ENCODE peak calls at places on chromosome 5, in nine cellular contexts. G is cardiac muscle cell, F is A673, I is psoas muscle, E is transverse colon, D is Peyer's patch, T is left lung, H is foreskin fibroblast, B is fibroblast of mammary gland. P is an unnamed sample.

GRCh38 chr5:119355636-119356383 is at the start of gene TNFAIP8:
- DNase-seq in F (peak), T (peak), D (peak), B (peak), H (peak), I (peak), G (peak), E (peak), P (peak)

GRCh38 chr5:84403773-84404172 is 19.1 kb upstream of the EDIL3 start:
- DNase-seq in E (no peak), H (peak), B (peak), T (no peak), I (no peak), D (no peak), G (peak), F (no peak), P (peak)

GRCh38 chr5:65292196-65292595 is 189.5 kb downstream of the ADAMTS6 start:
- DNase-seq in T (no peak), G (peak), H (no peak), F (no peak), D (no peak), I (no peak), E (no peak), B (no peak), P (no peak)

GRCh38 chr5:177228751-177229150 is 74.8 kb downstream of the RAB24 start:
- DNase-seq in D (no peak), F (no peak), G (no peak), H (no peak), I (no peak), E (no peak), T (no peak), B (no peak), P (no peak)

GRCh38 chr5:176817864-176818377 is 7.6 kb downstream of the UNC5A start:
- DNase-seq in B (peak), D (no peak), T (no peak), I (no peak), E (no peak), H (peak), G (peak), F (peak), P (peak)

GRCh38 chr5:136036991-136037705 is 8.4 kb downstream of the TGFBI start:
- DNase-seq in T (no peak), I (peak), H (peak), D (peak), B (no peak), E (peak), G (peak), F (peak), P (peak)

GRCh38 chr5:174086751-174087150 is 41.2 kb downstream of the NSG2 start:
- DNase-seq in F (no peak), D (no peak), T (no peak), E (no peak), H (no peak), G (peak), B (no peak), I (no peak), P (peak)

GRCh38 chr5:100772011-100772410 is 131.1 kb downstream of the ST8SIA4 start:
- DNase-seq in F (no peak), E (no peak), B (no peak), H (no peak), G (no peak), D (no peak), T (no peak), I (no peak), P (no peak)

GRCh38 chr5:137374110-137374853 is 124.8 kb downstream of the SPOCK1 start:
- DNase-seq in F (peak), G (no peak), D (no peak), T (no peak), I (no peak), E (no peak), H (no peak), B (no peak), P (no peak)

GRCh38 chr5:160504906-160505305 is 83.3 kb downstream of the PTTG1 start:
- DNase-seq in E (no peak), D (no peak), B (no peak), H (no peak), G (no peak), I (no peak), T (no peak), F (no peak), P (no peak)

GRCh38 chr5:88677943-88678779 is 204.8 kb downstream of the MEF2C start:
- DNase-seq in F (peak), D (no peak), E (no peak), B (no peak), G (no peak), H (no peak), I (no peak), T (no peak), P (no peak)

GRCh38 chr5:18003784-18004183 is 369.5 kb downstream of the TAF11L14 start:
- DNase-seq in F (no peak), B (no peak), I (no peak), E (no peak), G (no peak), T (no peak), H (no peak), D (no peak), P (no peak)

GRCh38 chr5:10836991-10837390 is 76.0 kb upstream of the DAP start:
- DNase-seq in T (no peak), E (no peak), B (peak), H (peak), G (no peak), I (no peak), D (no peak), F (no peak), P (peak)

GRCh38 chr5:7540806-7541205 is 144.9 kb downstream of the ADCY2 start:
- DNase-seq in I (no peak), B (no peak), D (no peak), F (no peak), T (no peak), G (no peak), E (no peak), H (no peak), P (no peak)

GRCh38 chr5:81429986-81430385 is 36.1 kb upstream of the ACOT12 start:
- DNase-seq in F (no peak), E (no peak), I (no peak), T (no peak), H (no peak), D (no peak), G (no peak), B (no peak), P (no peak)

GRCh38 chr5:143434261-143435206 is 31.0 kb upstream of the NR3C1 start:
- DNase-seq in H (no peak), G (peak), T (no peak), D (peak), F (no peak), B (peak), E (no peak), I (peak), P (no peak)

GRCh38 chr5:40677456-40677855 is 2.3 kb upstream of the PTGER4 start:
- DNase-seq in B (no peak), I (no peak), T (no peak), D (no peak), H (no peak), G (no peak), E (no peak), F (no peak), P (no peak)

GRCh38 chr5:139764250-139764791 is 31.3 kb upstream of the PSD2 start:
- DNase-seq in T (no peak), B (no peak), D (peak), E (no peak), I (no peak), F (no peak), H (no peak), G (no peak), P (no peak)

GRCh38 chr5:13245982-13246601 is 698.4 kb downstream of the DNAH5 start:
- DNase-seq in I (no peak), B (no peak), E (no peak), F (no peak), D (no peak), T (no peak), G (no peak), H (no peak), P (no peak)

GRCh38 chr5:172920447-172920849 is 38.8 kb upstream of the RPL26L1 start:
- DNase-seq in F (peak), H (peak), G (peak), B (peak), I (no peak), E (no peak), D (no peak), T (no peak), P (peak)

GRCh38 chr5:127813633-127814171 is 110.5 kb downstream of the CCDC192 start:
- DNase-seq in F (no peak), I (no peak), B (peak), E (no peak), T (no peak), D (no peak), H (peak), G (peak), P (peak)

GRCh38 chr5:39783756-39784421 is 359.1 kb upstream of the DAB2 start:
- DNase-seq in D (no peak), T (no peak), B (peak), F (no peak), E (no peak), G (no peak), I (no peak), H (peak), P (peak)

GRCh38 chr5:95621839-95622629 is 2.1 kb downstream of the GPR150 start:
- DNase-seq in T (no peak), G (no peak), I (no peak), D (no peak), E (peak), F (no peak), B (no peak), H (no peak), P (no peak)

GRCh38 chr5:180935203-180935602 is 36.2 kb downstream of the BTNL8 start:
- DNase-seq in I (no peak), B (no peak), D (no peak), E (no peak), H (no peak), T (no peak), F (no peak), G (no peak), P (no peak)

GRCh38 chr5:555058-555623 is 30.9 kb upstream of the SLC9A3 start:
- DNase-seq in D (peak), F (no peak), H (no peak), G (no peak), B (no peak), I (no peak), E (peak), T (peak), P (no peak)

GRCh38 chr5:112581811-112582320 is 155.8 kb upstream of the APC start:
- DNase-seq in I (no peak), G (no peak), F (no peak), H (no peak), D (no peak), B (no peak), T (no peak), E (no peak), P (no peak)

GRCh38 chr5:172389578-172390112 is 64.7 kb downstream of the SH3PXD2B start:
- DNase-seq in I (no peak), E (no peak), H (no peak), F (no peak), D (no peak), G (no peak), T (no peak), B (no peak), P (no peak)

GRCh38 chr5:111742166-111742565 is 14.8 kb downstream of the NREP start:
- DNase-seq in D (no peak), G (no peak), B (no peak), H (no peak), T (no peak), E (no peak), I (no peak), F (no peak), P (no peak)

GRCh38 chr5:153952893-153953292 is 85.8 kb downstream of the FAM114A2 start:
- DNase-seq in T (no peak), F (no peak), D (no peak), I (no peak), B (peak), H (peak), G (no peak), E (no peak), P (peak)

GRCh38 chr5:7714119-7714518 is 136.8 kb downstream of the CFAP90 start:
- DNase-seq in I (no peak), B (peak), D (no peak), H (no peak), E (no peak), T (no peak), G (no peak), F (no peak), P (no peak)

GRCh38 chr5:113682497-113683136 is 169.1 kb downstream of the YTHDC2 start:
- DNase-seq in I (no peak), B (no peak), F (peak), G (peak), D (no peak), H (no peak), E (no peak), T (no peak), P (peak)

GRCh38 chr5:177300236-177300880 is 3.2 kb downstream of the RAB24 start:
- DNase-seq in I (no peak), D (peak), G (peak), F (peak), T (peak), E (peak), H (peak), B (peak), P (peak)

GRCh38 chr5:168995024-168995423 is 305.9 kb downstream of the SLIT3 start:
- DNase-seq in D (no peak), F (no peak), B (no peak), T (no peak), H (no peak), G (no peak), E (no peak), I (no peak), P (no peak)

GRCh38 chr5:620586-621180 is 8.5 kb downstream of the CEP72 start:
- DNase-seq in E (no peak), H (no peak), T (no peak), B (no peak), D (peak), G (no peak), I (peak), F (no peak), P (no peak)

GRCh38 chr5:176880393-176881020 is 18.6 kb downstream of the HK3 start:
- DNase-seq in E (no peak), H (no peak), I (no peak), F (no peak), B (no peak), G (no peak), T (no peak), D (no peak), P (no peak)

GRCh38 chr5:177343777-177344176 is 7.7 kb downstream of the LMAN2 start:
- DNase-seq in E (no peak), B (no peak), I (no peak), T (no peak), D (no peak), G (no peak), F (no peak), H (no peak), P (no peak)

GRCh38 chr5:37628876-37629275 is 211.0 kb downstream of the GDNF start:
- DNase-seq in D (no peak), E (no peak), G (no peak), B (no peak), H (no peak), T (no peak), I (no peak), F (no peak), P (no peak)

GRCh38 chr5:157845894-157846598 is 12.9 kb downstream of the CLINT1 start:
- DNase-seq in E (no peak), B (no peak), F (no peak), I (no peak), H (no peak), D (no peak), T (no peak), G (no peak), P (no peak)
- H3K4me3 ChIP-seq in E (no peak), B (no peak), F (no peak), I (no peak), H (no peak), D (no peak), T (no peak), G (no peak), P (no peak)

GRCh38 chr5:87579678-87580077 is 166.9 kb upstream of the CCNH start:
- DNase-seq in G (no peak), D (no peak), I (no peak), T (no peak), B (no peak), E (no peak), F (no peak), H (no peak), P (no peak)
- H3K4me3 ChIP-seq in G (no peak), D (no peak), I (no peak), T (no peak), B (no peak), E (no peak), F (no peak), H (no peak), P (no peak)

GRCh38 chr5:60677831-60678664 is 21.9 kb downstream of the DEPDC1B start:
- DNase-seq in D (peak), T (no peak), F (peak), G (peak), H (peak), E (peak), B (peak), I (no peak), P (peak)
- H3K4me3 ChIP-seq in D (no peak), T (no peak), F (no peak), G (no peak), H (no peak), E (no peak), B (no peak), I (no peak), P (no peak)

GRCh38 chr5:96816991-96817390 is 9.2 kb upstream of the ERAP1 start:
- DNase-seq in B (no peak), F (no peak), G (no peak), D (no peak), E (no peak), T (no peak), I (no peak), H (no peak), P (no peak)
- H3K4me3 ChIP-seq in B (no peak), F (no peak), G (no peak), D (peak), E (no peak), T (no peak), I (no peak), H (no peak), P (no peak)

GRCh38 chr5:73438048-73438896 is 10.3 kb downstream of the FOXD1 start:
- DNase-seq in E (no peak), B (no peak), T (no peak), D (no peak), G (no peak), H (no peak), F (no peak), I (no peak), P (no peak)

GRCh38 chr5:73436535-73437125 is 11.9 kb downstream of the FOXD1 start:
- DNase-seq in T (no peak), E (no peak), F (no peak), D (no peak), I (no peak), B (no peak), H (no peak), G (no peak), P (no peak)

GRCh38 chr5:73435640-73436534 is 12.7 kb downstream of the FOXD1 start:
- DNase-seq in D (no peak), T (no peak), E (no peak), B (no peak), I (no peak), H (no peak), G (no peak), F (no peak), P (no peak)

GRCh38 chr5:73438897-73439470 is 9.6 kb downstream of the FOXD1 start:
- DNase-seq in E (no peak), I (no peak), B (no peak), D (no peak), F (no peak), G (no peak), H (no peak), T (no peak), P (no peak)

GRCh38 chr5:73437126-73438047 is 11.2 kb downstream of the FOXD1 start:
- DNase-seq in E (peak), I (peak), F (peak), G (no peak), H (peak), T (no peak), B (no peak), D (peak), P (peak)
- H3K4me3 ChIP-seq in E (peak), I (peak), F (peak), G (peak), H (peak), T (no peak), B (no peak), D (no peak), P (peak)

GRCh38 chr5:156328176-156328575 is 1.2 kb downstream of the SGCD start:
- DNase-seq in B (no peak), I (no peak), T (no peak), G (no peak), F (no peak), D (no peak), H (peak), E (no peak), P (no peak)

GRCh38 chr5:156329197-156329611 is 2.2 kb downstream of the SGCD start:
- DNase-seq in D (no peak), T (no peak), I (peak), H (peak), B (no peak), F (no peak), E (no peak), G (no peak), P (no peak)

GRCh38 chr5:156330141-156330870 is 3.3 kb downstream of the SGCD start:
- DNase-seq in F (no peak), D (no peak), H (peak), G (no peak), I (no peak), B (peak), E (no peak), T (no peak), P (no peak)

GRCh38 chr5:156327306-156327705 is 342 bp downstream of the SGCD start:
- DNase-seq in H (peak), E (no peak), I (no peak), T (no peak), G (peak), F (no peak), B (no peak), D (no peak), P (peak)

GRCh38 chr5:156328766-156329165 is 1.8 kb downstream of the SGCD start:
- DNase-seq in G (no peak), T (no peak), D (no peak), I (no peak), H (no peak), E (no peak), B (no peak), F (no peak), P (no peak)
- H3K4me3 ChIP-seq in G (no peak), T (no peak), D (no peak), I (peak), H (peak), E (no peak), B (no peak), F (no peak), P (no peak)

GRCh38 chr5:132675936-132676689 is 2.3 kb downstream of the IL4 start:
- DNase-seq in E (no peak), I (no peak), B (no peak), F (no peak), G (no peak), H (no peak), D (no peak), T (no peak), P (no peak)

GRCh38 chr5:132677191-132677590 is 3.4 kb downstream of the IL4 start:
- DNase-seq in I (peak), B (peak), E (peak), G (peak), T (peak), D (peak), H (peak), F (no peak), P (peak)

GRCh38 chr5:132674671-132675506 is 1.1 kb downstream of the IL4 start:
- DNase-seq in T (no peak), D (no peak), E (no peak), G (peak), F (peak), B (peak), H (peak), I (no peak), P (peak)

GRCh38 chr5:132671000-132671399 is 2.8 kb upstream of the IL4 start:
- DNase-seq in B (no peak), G (no peak), E (no peak), T (no peak), F (no peak), D (no peak), H (no peak), I (no peak), P (no peak)

GRCh38 chr5:132673939-132674630 is at the start of gene IL4:
- DNase-seq in F (no peak), H (no peak), T (no peak), D (no peak), G (no peak), B (no peak), E (no peak), I (no peak), P (no peak)
- H3K4me3 ChIP-seq in F (no peak), H (no peak), T (no peak), D (no peak), G (no peak), B (peak), E (no peak), I (no peak), P (no peak)

GRCh38 chr5:134553816-134554215 is 28.3 kb downstream of the JADE2 start:
- DNase-seq in D (no peak), F (no peak), H (peak), E (no peak), G (peak), T (no peak), I (no peak), B (no peak), P (peak)
- H3K4me3 ChIP-seq in D (no peak), F (no peak), H (no peak), E (no peak), G (no peak), T (no peak), I (no peak), B (no peak), P (no peak)